ENCODE peak calls at places on chromosomes 5 and 9, in six cellular contexts. One of them, this sample, is unnamed.

GRCh38 chr5:150670275-150670960 is 9.4 kb downstream of the MYOZ3 start:
- DNase-seq in GM23248: no peak
- DNase-seq in MM.1S: no peak
- DNase-seq in trophoblast cell: no peak
- DNase-seq in HCT116: no peak
- DNase-seq in IMR-90: no peak
- DNase-seq in this sample: no peak

GRCh38 chr9:128078504-128079434 is 10.7 kb downstream of the SLC25A25 start:
- DNase-seq in GM23248: peak; percentile 48
- DNase-seq in IMR-90: peak; percentile 63
- DNase-seq in MM.1S: peak; percentile 80
- DNase-seq in trophoblast cell: peak; percentile 73
- DNase-seq in HCT116: peak; percentile 79
- DNase-seq in this sample: no peak

GRCh38 chr9:91778031-91778430 is 172.0 kb downstream of the ROR2 start:
- DNase-seq in HCT116: no peak
- DNase-seq in GM23248: peak; percentile 60
- DNase-seq in MM.1S: no peak
- DNase-seq in trophoblast cell: no peak
- DNase-seq in IMR-90: peak; percentile 29
- DNase-seq in this sample: no peak

GRCh38 chr5:154273028-154273617 is 82.6 kb downstream of the GALNT10 start:
- DNase-seq in MM.1S: peak; percentile 97
- DNase-seq in trophoblast cell: peak; percentile 8
- DNase-seq in HCT116: no peak
- DNase-seq in IMR-90: peak; percentile 21
- DNase-seq in GM23248: no peak
- DNase-seq in this sample: no peak

GRCh38 chr5:54905942-54906537 is 79.4 kb downstream of the ESM1 start:
- DNase-seq in trophoblast cell: peak; percentile 83
- DNase-seq in MM.1S: peak; percentile 71
- DNase-seq in HCT116: peak; percentile 44
- DNase-seq in GM23248: peak; percentile 83
- DNase-seq in IMR-90: peak; percentile 82
- DNase-seq in this sample: peak; percentile 82

GRCh38 chr5:134878403-134878802 is 4.2 kb downstream of the TXNDC15 start:
- DNase-seq in trophoblast cell: no peak
- DNase-seq in IMR-90: no peak
- DNase-seq in MM.1S: peak; percentile 59
- DNase-seq in HCT116: no peak
- DNase-seq in GM23248: no peak
- DNase-seq in this sample: no peak

GRCh38 chr5:148747536-148747906 is 78.9 kb upstream of the ADRB2 start:
- DNase-seq in MM.1S: no peak
- DNase-seq in IMR-90: no peak
- DNase-seq in GM23248: no peak
- DNase-seq in trophoblast cell: no peak
- DNase-seq in HCT116: no peak
- DNase-seq in this sample: no peak

GRCh38 chr9:6467006-6467625 is 54.1 kb downstream of the UHRF2 start:
- DNase-seq in HCT116: no peak
- DNase-seq in MM.1S: no peak
- DNase-seq in IMR-90: no peak
- DNase-seq in GM23248: no peak
- DNase-seq in trophoblast cell: no peak
- DNase-seq in this sample: no peak

GRCh38 chr9:74770508-74771261 is 117.0 kb downstream of the TRPM6 start:
- DNase-seq in trophoblast cell: peak; percentile 62
- DNase-seq in MM.1S: peak; percentile 56
- DNase-seq in IMR-90: no peak
- DNase-seq in HCT116: peak; percentile 47
- DNase-seq in GM23248: peak; percentile 41
- DNase-seq in this sample: peak; percentile 88

GRCh38 chr5:180492226-180492903 is 1.8 kb upstream of the CNOT6 start:
- DNase-seq in IMR-90: no peak
- DNase-seq in trophoblast cell: no peak
- DNase-seq in MM.1S: no peak
- DNase-seq in HCT116: no peak
- DNase-seq in GM23248: no peak
- DNase-seq in this sample: no peak

GRCh38 chr5:6377121-6377520 is 1.2 kb downstream of the MED10 start:
- DNase-seq in IMR-90: peak; percentile 5
- DNase-seq in HCT116: no peak
- DNase-seq in GM23248: peak; percentile 40
- DNase-seq in trophoblast cell: no peak
- DNase-seq in MM.1S: no peak
- DNase-seq in this sample: no peak
- H3K4me3 ChIP-seq in IMR-90: peak overlapping the region; percentile 84
- H3K4me3 ChIP-seq in HCT116: peak overlapping the region; percentile 93
- H3K4me3 ChIP-seq in GM23248: peak overlapping the region; percentile 99
- H3K4me3 ChIP-seq in trophoblast cell: no peak overlapping the region
- H3K4me3 ChIP-seq in MM.1S: peak overlapping the region; percentile 92
- H3K4me3 ChIP-seq in this sample: peak overlapping the region; percentile 94

GRCh38 chr5:143174714-143175398 is 228.6 kb downstream of the NR3C1 start:
- DNase-seq in MM.1S: no peak
- DNase-seq in IMR-90: peak; percentile 58
- DNase-seq in HCT116: no peak
- DNase-seq in GM23248: peak; percentile 25
- DNase-seq in trophoblast cell: no peak
- DNase-seq in this sample: no peak
- H3K4me2 ChIP-seq in MM.1S: no peak overlapping the region
- H3K4me2 ChIP-seq in IMR-90: no peak overlapping the region
- H3K4me2 ChIP-seq in HCT116: no peak overlapping the region
- H3K4me2 ChIP-seq in GM23248: no peak overlapping the region
- H3K4me2 ChIP-seq in trophoblast cell: no peak overlapping the region
- H3K4me2 ChIP-seq in this sample: peak overlapping the region; percentile 58

GRCh38 chr5:83473344-83474169 is 2.0 kb downstream of the VCAN start:
- DNase-seq in HCT116: peak; percentile 86
- DNase-seq in MM.1S: peak; percentile 78
- DNase-seq in GM23248: peak; percentile 97
- DNase-seq in trophoblast cell: peak; percentile 93
- DNase-seq in IMR-90: peak; percentile 98
- DNase-seq in this sample: peak; percentile 74

GRCh38 chr5:83471405-83472212 is at the start of gene VCAN:
- DNase-seq in MM.1S: no peak
- DNase-seq in HCT116: peak; percentile 53
- DNase-seq in trophoblast cell: peak; percentile 81
- DNase-seq in GM23248: peak; percentile 89
- DNase-seq in IMR-90: peak; percentile 82
- DNase-seq in this sample: no peak

GRCh38 chr5:83470920-83471404 is 582 bp upstream of the VCAN start:
- DNase-seq in trophoblast cell: no peak
- DNase-seq in IMR-90: no peak
- DNase-seq in HCT116: no peak
- DNase-seq in MM.1S: no peak
- DNase-seq in GM23248: peak; percentile 35
- DNase-seq in this sample: no peak

GRCh38 chr5:83472508-83473343 is 1.2 kb downstream of the VCAN start:
- DNase-seq in IMR-90: no peak
- DNase-seq in trophoblast cell: peak; percentile 77
- DNase-seq in GM23248: peak; percentile 91
- DNase-seq in HCT116: no peak
- DNase-seq in MM.1S: peak; percentile 48
- DNase-seq in this sample: no peak

DNA sequence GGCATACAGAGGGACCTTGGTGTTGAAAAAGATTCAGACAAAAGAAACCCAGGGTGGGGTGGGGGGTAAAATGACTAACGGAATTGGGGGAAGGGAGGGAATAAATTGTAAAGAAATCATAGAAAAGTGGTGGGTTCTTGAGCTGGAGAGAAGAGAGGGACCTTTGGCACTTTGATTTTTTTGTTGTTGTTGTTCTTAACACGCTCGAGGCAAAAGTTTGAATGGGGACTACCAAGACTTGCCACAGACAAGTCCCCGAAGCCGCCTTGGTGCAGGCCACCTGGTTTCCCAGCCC is 616 bp downstream of the VCAN start:
- DNase-seq in GM23248: no peak
- DNase-seq in MM.1S: no peak
- DNase-seq in IMR-90: no peak
- DNase-seq in HCT116: no peak
- DNase-seq in trophoblast cell: no peak
- DNase-seq in this sample: no peak
- H3K36me3 ChIP-seq in GM23248: no peaks in the 10 kb centered on the region
- H3K36me3 ChIP-seq in MM.1S: no peaks in the 10 kb centered on the region
- H3K36me3 ChIP-seq in IMR-90: no peaks in the 10 kb centered on the region
- H3K36me3 ChIP-seq in HCT116: no peaks in the 10 kb centered on the region
- H3K36me3 ChIP-seq in trophoblast cell: no peaks in the 10 kb centered on the region
- H3K36me3 ChIP-seq in this sample: no peaks in the 10 kb centered on the region

DNA sequence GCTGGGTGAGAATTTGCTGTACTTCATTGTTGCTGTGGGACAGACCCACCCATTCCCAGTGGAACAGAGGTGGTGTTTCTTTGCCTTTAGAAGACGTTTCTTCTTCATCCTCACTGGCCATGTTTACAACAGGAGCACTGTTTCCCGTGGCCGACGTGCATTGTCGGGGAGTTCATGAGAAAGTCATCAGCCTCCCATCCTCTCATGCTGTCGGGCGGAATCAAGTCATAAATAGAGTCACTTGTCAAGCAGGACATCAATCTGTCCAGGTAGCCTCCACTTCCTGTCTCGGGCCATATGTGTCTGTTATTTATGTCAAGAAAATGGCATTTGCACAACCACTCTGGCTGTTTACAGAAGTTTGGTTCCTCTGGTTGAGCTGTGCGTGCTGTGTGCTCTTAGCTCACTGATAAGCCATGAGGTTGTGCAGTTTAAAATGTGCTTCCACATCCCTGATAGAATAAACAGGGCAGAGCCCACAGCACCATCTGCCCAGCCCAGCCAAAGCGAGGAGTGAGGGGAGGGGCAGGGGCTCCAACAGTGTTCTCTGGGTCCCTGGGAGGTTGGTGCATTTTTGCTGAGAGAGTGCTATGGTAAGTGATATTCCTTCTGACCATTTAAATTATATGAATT is 401.9 kb upstream of the IRX2 start:
- DNase-seq in IMR-90: no peak
- DNase-seq in MM.1S: no peak
- DNase-seq in HCT116: no peak
- DNase-seq in trophoblast cell: no peak
- DNase-seq in GM23248: no peak
- DNase-seq in this sample: no peak
- H3K4me3 ChIP-seq in IMR-90: no peak overlapping the region
- H3K4me3 ChIP-seq in MM.1S: no peak overlapping the region
- H3K4me3 ChIP-seq in HCT116: no peak overlapping the region
- H3K4me3 ChIP-seq in trophoblast cell: no peak overlapping the region
- H3K4me3 ChIP-seq in GM23248: no peak overlapping the region
- H3K4me3 ChIP-seq in this sample: no peak overlapping the region